ENCODE peak calls at places on chromosomes 6 and 20, in seven cellular contexts. Y is tibial artery; W is spleen; V is stomach; M is CD8-positive, alpha-beta memory T cell; A is SK-N-SH; I is body of pancreas. B is an unnamed sample.
A peak's percentile ranks its signal among the peaks of the same experiment; 100 is the strongest.

GRCh38 chr20:33662172-33662571 is at the start of gene C20orf144:
- DNase-seq in Y (no peak), W (no peak), V (no peak), M (no peak), A (no peak), I (no peak), B (no peak)

GRCh38 chr6:104884867-104885517 is 25.3 kb upstream of the HACE1 start:
- DNase-seq in Y (no peak), W (no peak), V (no peak), M (no peak), A (no peak), I (no peak), B (no peak)

GRCh38 chr6:167898673-167899311 is 72.1 kb downstream of the AFDN start:
- DNase-seq in Y (no peak), W (no peak), V (no peak), M (no peak), A (peak; percentile 19), I (no peak), B (no peak)

GRCh38 chr6:44855562-44856494 is 468.3 kb downstream of the CDC5L start:
- DNase-seq in Y (no peak), W (no peak), V (no peak), M (no peak), A (no peak), I (no peak), B (no peak)

GRCh38 chr6:152378154-152378553 is 259.0 kb downstream of the SYNE1 start:
- DNase-seq in Y (no peak), W (no peak), V (no peak), M (no peak), A (no peak), I (no peak), B (no peak)

GRCh38 chr6:71478834-71479541 is 190.4 kb downstream of the OGFRL1 start:
- DNase-seq in Y (no peak), W (no peak), V (no peak), M (no peak), A (no peak), I (no peak), B (no peak)

GRCh38 chr20:54197621-54198604 is 10.0 kb upstream of the PFDN4 start:
- DNase-seq in Y (no peak), W (no peak), V (no peak), M (no peak), A (no peak), I (no peak), B (no peak)

GRCh38 chr20:18481596-18481995 is 14.4 kb downstream of the POLR3F start:
- DNase-seq in Y (no peak), W (no peak), V (no peak), M (no peak), A (no peak), I (no peak), B (no peak)

GRCh38 chr6:74936886-74937285 is 269.0 kb downstream of the COL12A1 start:
- DNase-seq in Y (no peak), W (no peak), V (no peak), M (no peak), A (no peak), I (no peak), B (no peak)

GRCh38 chr6:68040312-68040778 is 594.7 kb upstream of the ADGRB3 start:
- DNase-seq in Y (no peak), W (no peak), V (no peak), M (no peak), A (no peak), I (no peak), B (no peak)

GRCh38 chr20:29326376-29327070 is 1930.9 kb upstream of the DEFB115 start:
- DNase-seq in Y (no peak), W (peak; percentile 78), V (no peak), M (no peak), A (no peak), I (no peak), B (no peak)

GRCh38 chr6:135277422-135277821 is 96.3 kb downstream of the MYB start:
- DNase-seq in Y (no peak), W (no peak), V (no peak), M (no peak), A (no peak), I (no peak), B (no peak)

GRCh38 chr6:31945507-31946369 is at the start of gene CFB:
- DNase-seq in Y (peak; percentile 91), W (peak; percentile 70), V (peak; percentile 89), M (no peak), A (no peak), I (peak; percentile 82), B (peak; percentile 95)

GRCh38 chr6:137218473-137218916 is 690 bp downstream of the IFNGR1 start:
- DNase-seq in Y (peak; percentile 51), W (no peak), V (no peak), M (peak; percentile 72), A (peak; percentile 35), I (peak; percentile 65), B (peak; percentile 48)

GRCh38 chr6:99446076-99446475 is 21.0 kb upstream of the PNISR start:
- DNase-seq in Y (no peak), W (no peak), V (no peak), M (no peak), A (no peak), I (no peak), B (no peak)

GRCh38 chr6:31163922-31164321 is 5.5 kb downstream of the TCF19 start:
- DNase-seq in Y (no peak), W (no peak), V (peak; percentile 65), M (no peak), A (no peak), I (peak; percentile 77), B (no peak)

GRCh38 chr6:111852704-111853103 is 20.5 kb downstream of the FYN start:
- DNase-seq in Y (no peak), W (no peak), V (no peak), M (no peak), A (no peak), I (no peak), B (no peak)

GRCh38 chr6:19312291-19312978 is 524.7 kb upstream of the ID4 start:
- DNase-seq in Y (no peak), W (no peak), V (no peak), M (no peak), A (no peak), I (no peak), B (no peak)

DNA sequence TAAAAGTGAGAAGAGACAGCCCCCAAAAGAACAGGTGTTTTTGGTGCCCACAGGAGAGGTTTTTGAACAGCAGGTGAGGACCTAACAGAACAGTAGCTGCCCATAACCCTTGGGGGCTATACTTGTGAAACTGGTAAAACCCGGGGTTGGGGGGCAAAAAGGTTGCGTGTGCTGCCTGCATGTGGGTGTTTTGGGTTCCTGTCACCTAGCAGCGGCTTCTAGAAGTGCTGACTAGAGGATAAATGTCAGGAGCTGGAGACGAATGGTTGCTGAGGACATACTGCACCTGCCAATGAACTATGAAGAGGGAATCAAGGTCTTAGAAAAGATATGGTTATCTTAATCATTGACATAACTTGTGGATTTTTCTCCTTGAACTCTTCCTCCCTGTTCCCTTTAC is 16.0 kb downstream of the TAF11 start:
- DNase-seq in Y (no peak), W (no peak), V (no peak), M (no peak), A (no peak), I (no peak), B (no peak)
- H3K36me3 ChIP-seq in Y (peaks cover 94% of the 10 kb centered on the region), W (peaks cover 99% of the 10 kb centered on the region), V (peaks cover 36% of the 10 kb centered on the region), M (peaks cover 26% of the 10 kb centered on the region), A (peaks cover 67% of the 10 kb centered on the region), I (peaks cover 32% of the 10 kb centered on the region), B (peaks cover 10% of the 10 kb centered on the region)

DNA sequence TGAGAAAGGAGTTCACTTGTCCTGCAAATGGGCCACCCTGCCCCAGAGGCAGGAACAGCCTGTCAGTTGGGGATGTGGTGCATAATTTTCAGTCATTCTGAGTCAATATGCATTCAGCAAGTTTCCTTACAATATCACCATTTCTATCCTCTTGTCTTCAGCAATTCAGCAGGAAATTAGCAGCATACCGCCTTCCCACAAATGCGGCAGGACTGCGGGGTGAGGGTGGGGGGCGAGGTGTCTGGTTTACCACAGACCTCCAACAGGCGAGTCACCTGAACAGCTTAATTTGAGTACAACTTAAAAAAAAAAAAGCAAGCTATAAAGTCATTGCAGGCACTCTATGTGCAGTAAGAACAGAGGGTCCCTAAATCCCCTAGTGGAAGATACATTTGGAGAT is 126.8 kb downstream of the MAP3K7 start:
- DNase-seq in Y (no peak), W (no peak), V (no peak), M (no peak), A (no peak), I (no peak), B (no peak)
- H3K4me3 ChIP-seq in Y (no peak overlapping the region), W (no peak overlapping the region), V (no peak overlapping the region), M (no peak overlapping the region), A (no peak overlapping the region), I (no peak overlapping the region), B (no peak overlapping the region)

GRCh38 chr6:109901976-109902375 is 76.1 kb upstream of the GPR6 start:
- DNase-seq in Y (no peak), W (no peak), V (no peak), M (no peak), A (no peak), I (no peak), B (no peak)
- H3K27ac ChIP-seq in Y (no peak overlapping the region), W (no peak overlapping the region), V (no peak overlapping the region), M (no peak overlapping the region), A (no peak overlapping the region), I (no peak overlapping the region), B (no peak overlapping the region)

GRCh38 chr20:62309947-62310756 is 7.4 kb downstream of the ADRM1 start:
- DNase-seq in Y (no peak), W (no peak), V (no peak), M (no peak), A (no peak), I (no peak), B (no peak)
- H3K36me3 ChIP-seq in Y (peaks cover 99% of the 10 kb centered on the region), W (peaks cover 98% of the 10 kb centered on the region), V (peaks cover 71% of the 10 kb centered on the region), M (peaks cover 9% of the 10 kb centered on the region), A (peaks cover 91% of the 10 kb centered on the region), I (peaks cover 24% of the 10 kb centered on the region), B (peaks cover 18% of the 10 kb centered on the region)

GRCh38 chr6:47307362-47308222 is 2.1 kb downstream of the TNFRSF21 start:
- DNase-seq in Y (no peak), W (no peak), V (no peak), M (no peak), A (no peak), I (no peak), B (no peak)

GRCh38 chr6:47308674-47309325 is 905 bp downstream of the TNFRSF21 start:
- DNase-seq in Y (no peak), W (peak; percentile 75), V (peak; percentile 29), M (no peak), A (peak; percentile 71), I (peak; percentile 27), B (peak; percentile 75)

GRCh38 chr6:47309326-47310130 is at the start of gene TNFRSF21:
- DNase-seq in Y (peak; percentile 87), W (peak; percentile 94), V (peak; percentile 94), M (peak; percentile 67), A (peak; percentile 93), I (peak; percentile 96), B (peak; percentile 93)

GRCh38 chr6:47308223-47308567 is 1.5 kb downstream of the TNFRSF21 start:
- DNase-seq in Y (no peak), W (no peak), V (no peak), M (no peak), A (no peak), I (no peak), B (no peak)

GRCh38 chr6:47310131-47310480 is 401 bp upstream of the TNFRSF21 start:
- DNase-seq in Y (no peak), W (no peak), V (no peak), M (no peak), A (no peak), I (no peak), B (no peak)
- H3K4me3 ChIP-seq in Y (peak overlapping the region; percentile 65), W (peak overlapping the region; percentile 68), V (peak overlapping the region; percentile 93), M (no peak overlapping the region), A (peak overlapping the region; percentile 82), I (no peak overlapping the region), B (no peak overlapping the region)